ENCODE peak calls at places on chromosomes 3 and 15, in six cellular contexts. F, Q, Y, W, B and C are unnamed samples.

GRCh38 chr3:126998728-126999127 is 15.8 kb downstream of the PLXNA1 start:
- DNase-seq in F (no peak), Q (peak; percentile 44), Y (no peak), W (no peak), B (no peak), C (no peak)

GRCh38 chr3:157786216-157786615 is 283.0 kb upstream of the VEPH1 start:
- DNase-seq in F (peak; percentile 3), Q (no peak), Y (no peak), W (no peak), B (no peak), C (no peak)

GRCh38 chr15:96889734-96890480 is 559.4 kb downstream of the NR2F2 start:
- DNase-seq in F (no peak), Q (no peak), Y (peak; percentile 37), W (no peak), B (no peak), C (no peak)

GRCh38 chr15:68034719-68035293 is 19.3 kb upstream of the PIAS1 start:
- DNase-seq in F (no peak), Q (no peak), Y (no peak), W (no peak), B (no peak), C (no peak)

GRCh38 chr15:39625856-39626255 is 45.0 kb downstream of the THBS1 start:
- DNase-seq in F (no peak), Q (no peak), Y (no peak), W (no peak), B (no peak), C (no peak)

GRCh38 chr3:20054549-20054987 is 14.3 kb downstream of the KAT2B start:
- DNase-seq in F (no peak), Q (peak; percentile 64), Y (peak; percentile 60), W (no peak), B (no peak), C (peak; percentile 54)

GRCh38 chr15:64807751-64808222 is 17.7 kb downstream of the PIF1 start:
- DNase-seq in F (no peak), Q (no peak), Y (peak; percentile 65), W (no peak), B (no peak), C (no peak)

GRCh38 chr3:48918388-48919214 is at the start of gene ARIH2:
- DNase-seq in F (peak; percentile 85), Q (peak; percentile 94), Y (peak; percentile 88), W (peak; percentile 83), B (peak; percentile 96), C (peak; percentile 91)

GRCh38 chr15:43281926-43282602 is 15.3 kb upstream of the TGM5 start:
- DNase-seq in F (no peak), Q (no peak), Y (no peak), W (no peak), B (no peak), C (no peak)